ENCODE peak calls at places on chromosomes 16 and 17, in seven cellular contexts. L is SK-N-SH, G is GM12892, E is K562, O is GM12878, A is HepG2, Q is H1. T is an unnamed sample.

GRCh38 chr17:21353326-21354010 is 22.7 kb upstream of the KCNJ12 start:
- DNase-seq in L (no peak), G (no peak), E (no peak), O (no peak), A (no peak), Q (no peak), T (no peak)

GRCh38 chr17:7885357-7886226 is 3.0 kb upstream of the CHD3 start:
- DNase-seq in L (peak), G (peak), E (peak), O (no peak), A (no peak), Q (no peak), T (peak)

GRCh38 chr17:60901806-60902205 is 224.2 kb downstream of the BCAS3 start:
- DNase-seq in L (no peak), G (no peak), E (no peak), O (no peak), A (no peak), Q (no peak), T (no peak)

GRCh38 chr17:46770818-46771600 is 47.5 kb downstream of the WNT3 start:
- DNase-seq in L (peak), G (peak), E (peak), O (no peak), A (peak), Q (no peak), T (no peak)

GRCh38 chr16:57335361-57335760 is 23.2 kb upstream of the CCL22 start:
- DNase-seq in L (no peak), G (no peak), E (no peak), O (no peak), A (no peak), Q (no peak), T (no peak)

GRCh38 chr16:51591480-51591879 is 440.4 kb upstream of the SALL1 start:
- DNase-seq in L (no peak), G (no peak), E (no peak), O (no peak), A (no peak), Q (no peak), T (no peak)

GRCh38 chr16:49332589-49333267 is 40.9 kb upstream of the C16orf78 start:
- DNase-seq in L (no peak), G (no peak), E (no peak), O (no peak), A (no peak), Q (no peak), T (no peak)

GRCh38 chr17:12395733-12396354 is 269.8 kb upstream of the MYOCD start:
- DNase-seq in L (peak), G (no peak), E (peak), O (no peak), A (peak), Q (no peak), T (peak)

GRCh38 chr17:82121660-82122629 is 23.9 kb upstream of the FASN start:
- DNase-seq in L (peak), G (no peak), E (no peak), O (no peak), A (no peak), Q (no peak), T (no peak)

GRCh38 chr17:63647065-63647725 is 25.0 kb downstream of the MAP3K3 start:
- DNase-seq in L (no peak), G (no peak), E (no peak), O (no peak), A (no peak), Q (no peak), T (no peak)

GRCh38 chr17:81306898-81307510 is 11.9 kb upstream of the SLC38A10 start:
- DNase-seq in L (no peak), G (no peak), E (no peak), O (no peak), A (no peak), Q (no peak), T (no peak)

GRCh38 chr16:24853830-24854229 is 8.1 kb downstream of the SLC5A11 start:
- DNase-seq in L (peak), G (no peak), E (no peak), O (no peak), A (no peak), Q (no peak), T (no peak)

GRCh38 chr17:76709077-76709950 is 1.5 kb downstream of the MXRA7 start:
- DNase-seq in L (peak), G (no peak), E (no peak), O (no peak), A (peak), Q (no peak), T (no peak)

GRCh38 chr17:33297643-33298042 is 4.5 kb upstream of the ASIC2 start:
- DNase-seq in L (no peak), G (no peak), E (no peak), O (no peak), A (no peak), Q (no peak), T (no peak)

GRCh38 chr16:59604331-59604730 is 870.2 kb upstream of the GOT2 start:
- DNase-seq in L (no peak), G (no peak), E (no peak), O (no peak), A (no peak), Q (no peak), T (no peak)

GRCh38 chr17:2122641-2123302 is 67.9 kb downstream of the HIC1 start:
- DNase-seq in L (peak), G (no peak), E (no peak), O (no peak), A (no peak), Q (no peak), T (peak)

GRCh38 chr16:4676826-4677225 is 16.5 kb upstream of the NUDT16L1 start:
- DNase-seq in L (no peak), G (no peak), E (no peak), O (no peak), A (no peak), Q (no peak), T (no peak)

GRCh38 chr16:22671301-22672076 is 142.5 kb upstream of the HS3ST2 start:
- DNase-seq in L (no peak), G (no peak), E (no peak), O (no peak), A (no peak), Q (no peak), T (no peak)

GRCh38 chr16:81633147-81633619 is 145.9 kb upstream of the PLCG2 start:
- DNase-seq in L (no peak), G (no peak), E (peak), O (no peak), A (peak), Q (no peak), T (no peak)

GRCh38 chr16:79850348-79850747 is 249.8 kb upstream of the MAF start:
- DNase-seq in L (no peak), G (no peak), E (no peak), O (no peak), A (no peak), Q (no peak), T (no peak)

GRCh38 chr17:45146616-45147101 is 1.6 kb upstream of the HEXIM1 start:
- DNase-seq in L (no peak), G (no peak), E (no peak), O (no peak), A (no peak), Q (no peak), T (no peak)

GRCh38 chr17:21542991-21543390 is 149.3 kb upstream of the KCNJ18 start:
- DNase-seq in L (no peak), G (no peak), E (no peak), O (no peak), A (no peak), Q (no peak), T (no peak)

GRCh38 chr16:50724237-50724747 is 17.6 kb upstream of the CYLD start:
- DNase-seq in L (no peak), G (no peak), E (no peak), O (no peak), A (no peak), Q (no peak), T (no peak)

GRCh38 chr16:30409125-30410060 is 2.0 kb downstream of the ZNF771 start:
- DNase-seq in L (peak), G (peak), E (peak), O (peak), A (peak), Q (peak), T (peak)

GRCh38 chr16:30406911-30407793 is at the start of gene ZNF771:
- DNase-seq in L (peak), G (peak), E (peak), O (no peak), A (peak), Q (peak), T (peak)

GRCh38 chr16:30413116-30413806 is 5.9 kb downstream of the ZNF771 start:
- DNase-seq in L (no peak), G (no peak), E (no peak), O (no peak), A (no peak), Q (no peak), T (no peak)

GRCh38 chr16:30407794-30408534 is 558 bp downstream of the ZNF771 start:
- DNase-seq in L (no peak), G (no peak), E (no peak), O (no peak), A (no peak), Q (no peak), T (peak)
- TF ChIP-seq TAF1 in L (no peak), G (no peak), E (no peak), O (no peak), A (no peak), Q (no peak), T (no peak)

DNA sequence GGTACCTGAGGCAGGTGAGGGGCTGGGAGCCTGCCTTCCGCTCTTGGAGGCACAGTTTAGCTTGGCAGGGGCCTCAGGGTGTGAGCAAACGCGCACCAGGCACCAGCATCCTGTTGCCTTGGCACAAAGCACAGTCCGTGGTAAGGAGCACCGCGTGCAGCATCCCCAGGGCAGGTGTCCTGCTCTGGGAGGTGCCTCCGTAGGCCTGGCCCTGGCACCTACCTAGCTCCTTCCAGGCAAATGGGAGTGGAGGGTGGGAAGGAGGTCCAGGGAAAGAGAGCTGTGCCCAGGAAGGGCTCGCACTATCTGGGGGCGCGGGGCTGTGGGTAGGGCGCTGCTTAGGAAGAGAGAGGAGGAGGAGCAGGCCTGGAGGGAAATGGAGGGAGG is 3.1 kb upstream of the GSE1 start:
- DNase-seq in L (no peak), G (no peak), E (no peak), O (no peak), A (no peak), Q (no peak), T (no peak)
- TF ChIP-seq TAF1 in L (no peak), G (no peak), E (no peak), O (no peak), A (no peak), Q (no peak), T (no peak)

GRCh38 chr17:27497696-27498095 is 41.4 kb downstream of the KSR1 start:
- DNase-seq in L (no peak), G (no peak), E (no peak), O (no peak), A (no peak), Q (no peak), T (no peak)
- TF ChIP-seq TAF1 in L (no peak), G (no peak), E (no peak), O (no peak), A (no peak), Q (no peak), T (no peak)

DNA sequence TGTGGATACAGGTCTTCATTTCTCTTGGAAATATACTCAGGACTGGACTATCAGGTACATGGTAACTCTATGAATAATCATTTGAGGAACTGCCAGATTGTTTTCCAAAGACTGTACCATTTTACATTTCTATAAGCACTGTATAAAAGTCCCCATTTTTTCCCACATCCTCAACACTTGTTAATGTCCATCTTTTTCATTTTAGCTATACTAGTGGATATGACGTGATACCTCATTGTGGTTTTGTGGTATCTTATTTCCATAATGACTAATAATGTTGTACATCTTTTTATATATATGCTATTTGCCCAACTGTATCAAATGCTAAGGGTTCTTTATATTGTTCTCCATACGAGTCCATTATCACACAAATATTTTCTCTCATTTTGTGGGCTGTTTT is 22.9 kb downstream of the NUP88 start:
- DNase-seq in L (no peak), G (no peak), E (no peak), O (no peak), A (no peak), Q (no peak), T (no peak)
- TF ChIP-seq TAF1 in L (no peak), G (no peak), E (no peak), O (no peak), A (no peak), Q (no peak), T (no peak)

GRCh38 chr16:63613701-63614100 is 1508.2 kb downstream of the CDH11 start:
- DNase-seq in L (no peak), G (no peak), E (no peak), O (no peak), A (peak), Q (no peak), T (no peak)

GRCh38 chr16:63618896-63619295 is 1503.0 kb downstream of the CDH11 start:
- DNase-seq in L (no peak), G (no peak), E (no peak), O (no peak), A (no peak), Q (no peak), T (no peak)

GRCh38 chr16:63617990-63618763 is 1503.7 kb downstream of the CDH11 start:
- DNase-seq in L (no peak), G (no peak), E (no peak), O (no peak), A (no peak), Q (no peak), T (no peak)

GRCh38 chr16:63614421-63614820 is 1507.4 kb downstream of the CDH11 start:
- DNase-seq in L (no peak), G (no peak), E (no peak), O (no peak), A (no peak), Q (no peak), T (no peak)

DNA sequence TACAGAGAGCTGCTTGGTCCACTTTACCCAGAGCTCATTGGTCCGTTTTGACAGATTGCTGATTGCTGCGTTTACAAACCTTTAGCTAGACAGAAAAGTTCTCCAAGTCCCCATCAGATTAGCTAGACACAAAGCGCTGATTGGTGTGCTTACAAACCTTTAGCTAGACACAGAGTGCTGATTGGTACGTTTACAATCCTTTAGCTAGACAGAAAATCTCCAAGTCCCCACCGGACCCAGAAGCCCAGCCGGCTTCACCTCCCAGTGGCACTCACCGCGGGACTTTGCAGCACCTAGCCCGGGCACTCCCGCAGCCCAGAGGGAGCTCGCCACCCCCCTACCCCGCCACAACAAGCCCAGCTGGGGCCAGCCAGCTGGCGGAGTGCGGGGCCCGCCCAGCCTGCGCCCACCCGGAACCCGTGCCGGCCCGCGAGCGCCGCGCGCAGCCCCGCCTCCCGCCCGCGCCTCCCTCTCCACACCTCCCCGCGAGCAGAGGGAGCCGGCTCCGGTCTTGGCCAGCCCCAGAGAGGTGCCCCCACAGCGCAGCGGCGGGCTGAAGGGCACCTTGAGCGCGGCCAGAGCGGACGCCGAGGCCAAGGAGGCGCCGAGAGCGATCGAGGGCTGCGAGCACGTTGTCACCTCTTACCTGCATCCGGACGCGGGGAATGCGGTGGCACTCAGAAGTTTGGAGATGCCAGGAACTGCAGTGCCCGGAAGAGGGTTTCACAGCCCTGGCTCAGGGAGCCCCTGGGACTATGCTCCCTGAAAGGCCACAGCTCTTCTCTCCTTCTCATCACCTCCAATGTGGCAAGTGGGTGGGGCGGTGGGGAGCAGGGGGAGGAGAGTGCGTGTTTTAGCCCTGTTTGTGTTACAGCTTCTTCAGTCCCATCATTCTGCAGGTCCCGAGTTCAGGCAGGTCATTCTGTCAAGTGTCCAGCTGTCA is 1504.5 kb downstream of the CDH11 start:
- DNase-seq in L (peak), G (no peak), E (no peak), O (no peak), A (no peak), Q (no peak), T (no peak)
- TF ChIP-seq TAF1 in L (no peak), G (no peak), E (no peak), O (no peak), A (no peak), Q (no peak), T (no peak)